ENCODE peak calls at places on chromosomes 7 and 10, in four cellular contexts. O is body of pancreas; G is spleen; Q is CD4-positive, CD25-positive, alpha-beta regulatory T cell. F is an unnamed sample. For H3K4me1, the result is how much of the 10 kb centered on the place peaks cover.

GRCh38 chr7:52696183-52696582 is 339.2 kb upstream of the POM121L12 start:
- DNase-seq in O (no peak), G (no peak), Q (no peak), F (no peak)

GRCh38 chr10:109743141-109744120 is 179.9 kb downstream of the XPNPEP1 start:
- DNase-seq in O (no peak), G (no peak), Q (no peak), F (no peak)

GRCh38 chr10:680745-681144 is 8.7 kb downstream of the DIP2C start:
- DNase-seq in O (no peak), G (no peak), Q (no peak), F (no peak)

GRCh38 chr7:97107192-97107800 is 10.2 kb upstream of the SDHAF3 start:
- DNase-seq in O (no peak), G (no peak), Q (no peak), F (no peak)

GRCh38 chr10:110398419-110399162 is 93.9 kb upstream of the SMNDC1 start:
- DNase-seq in O (peak), G (no peak), Q (no peak), F (peak)

GRCh38 chr10:49534670-49535381 is 4.1 kb downstream of the ERCC6 start:
- DNase-seq in O (no peak), G (no peak), Q (peak), F (no peak)

GRCh38 chr10:17993361-17993760 is 41.6 kb downstream of the SLC39A12 start:
- DNase-seq in O (no peak), G (no peak), Q (no peak), F (no peak)

GRCh38 chr10:114821915-114822770 is 563 bp downstream of the FHIP2A start:
- DNase-seq in O (no peak), G (peak), Q (peak), F (peak)

GRCh38 chr7:131010714-131011436 is 276.9 kb upstream of the KLF14 start:
- DNase-seq in O (no peak), G (no peak), Q (peak), F (no peak)

GRCh38 chr10:75403144-75404022 is 1.8 kb upstream of the ZNF503 start:
- DNase-seq in O (peak), G (no peak), Q (no peak), F (peak)

GRCh38 chr10:3424102-3424803 is 251.7 kb upstream of the PITRM1 start:
- DNase-seq in O (peak), G (no peak), Q (no peak), F (peak)

GRCh38 chr10:26839966-26840627 is 20.7 kb downstream of the ABI1 start:
- DNase-seq in O (no peak), G (no peak), Q (no peak), F (no peak)
- H3K4me1 ChIP-seq in O (under half), G (half or more), Q (under half), F (under half)

GRCh38 chr7:42492895-42493294 is 255.9 kb upstream of the GLI3 start:
- DNase-seq in O (no peak), G (no peak), Q (no peak), F (no peak)
- H3K4me3 ChIP-seq in O (no peak), G (no peak), Q (no peak), F (no peak)

GRCh38 chr10:124605856-124606812 is 138.0 kb downstream of the FAM53B start:
- DNase-seq in O (no peak), G (peak), Q (no peak), F (no peak)
- H3K4me1 ChIP-seq in O (under half), G (half or more), Q (under half), F (under half)

DNA sequence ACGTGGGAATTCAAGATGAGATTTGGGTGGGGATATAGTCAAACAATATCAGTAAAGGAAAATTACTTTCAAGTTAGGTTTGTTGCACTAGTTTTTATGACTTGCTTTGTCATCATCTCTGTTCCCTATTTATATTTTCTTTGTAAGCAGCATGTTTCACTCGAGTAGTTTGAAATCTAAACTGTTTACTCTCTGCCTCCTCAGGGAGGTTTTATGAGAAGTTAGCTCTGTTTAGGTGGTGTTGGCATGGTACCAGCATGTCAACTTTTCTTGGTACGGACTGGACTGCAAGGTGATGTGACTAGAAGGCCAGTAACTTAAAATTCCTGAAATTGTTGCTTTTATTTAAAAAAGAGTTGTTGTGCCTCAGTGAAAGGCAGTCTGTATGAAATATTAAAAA is 59.2 kb upstream of the MTPN start:
- DNase-seq in O (no peak), G (no peak), Q (no peak), F (no peak)
- H3K4me3 ChIP-seq in O (no peak), G (no peak), Q (no peak), F (no peak)

GRCh38 chr10:69334258-69335062 is 56.2 kb downstream of the HK1 start:
- DNase-seq in O (no peak), G (no peak), Q (no peak), F (no peak)

GRCh38 chr10:69335063-69335587 is 56.8 kb downstream of the HK1 start:
- DNase-seq in O (no peak), G (peak), Q (peak), F (no peak)

GRCh38 chr10:69336952-69337311 is 58.6 kb downstream of the HK1 start:
- DNase-seq in O (no peak), G (no peak), Q (no peak), F (no peak)

GRCh38 chr10:69337312-69338132 is 59.2 kb downstream of the HK1 start:
- DNase-seq in O (no peak), G (no peak), Q (no peak), F (no peak)

GRCh38 chr10:69335613-69336012 is 57.3 kb downstream of the HK1 start:
- DNase-seq in O (no peak), G (no peak), Q (no peak), F (no peak)
- H3K4me1 ChIP-seq in O (under half), G (half or more), Q (under half), F (under half)

GRCh38 chr7:121138262-121138933 is 149.9 kb downstream of the CPED1 start:
- DNase-seq in O (peak), G (no peak), Q (peak), F (peak)
- H3K4me3 ChIP-seq in O (no peak), G (peak), Q (no peak), F (no peak)

DNA sequence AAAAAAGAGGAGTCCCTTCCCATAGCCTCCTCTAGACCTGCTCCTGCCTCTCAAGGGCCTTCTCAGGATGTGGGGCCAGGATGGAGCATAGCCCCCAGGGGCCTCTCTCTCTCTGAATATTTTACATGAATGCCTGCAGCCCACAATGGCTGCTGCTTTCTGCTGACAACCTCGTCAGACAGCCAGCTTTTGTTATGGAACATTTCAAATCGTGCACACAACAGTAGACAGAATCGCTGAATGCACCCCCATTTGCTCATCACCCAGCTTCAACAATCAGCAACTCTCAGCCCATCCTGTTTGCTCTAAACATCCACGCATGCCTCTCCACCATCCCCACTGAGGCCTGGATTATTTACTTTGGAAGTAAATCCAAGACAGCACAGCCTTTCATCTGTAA is 5.4 kb downstream of the PLAC9 start:
- DNase-seq in O (no peak), G (no peak), Q (no peak), F (peak)
- H3K4me1 ChIP-seq in O (under half), G (under half), Q (under half), F (under half)